ENCODE peak calls at places on chromosome 16, in seven cellular contexts. E, N, O, T, W, S and G are unnamed samples.

GRCh38 chr16:28984091-28984490 is 761 bp upstream of the LAT start:
- DNase-seq in O (no peak), S (no peak), T (no peak), N (no peak), E (no peak), W (no peak), G (no peak)

GRCh38 chr16:1723450-1724147 is 17.6 kb downstream of the MAPK8IP3 start:
- DNase-seq in E (no peak), W (no peak), N (peak; percentile 67), O (peak; percentile 43), T (peak; percentile 9), S (no peak), G (peak; percentile 77)

GRCh38 chr16:69417537-69418199 is 6.8 kb upstream of the CYB5B start:
- DNase-seq in E (no peak), W (no peak), O (no peak), T (no peak), S (no peak), N (no peak), G (no peak)

GRCh38 chr16:88750854-88751253 is 34.2 kb downstream of the PIEZO1 start:
- DNase-seq in O (no peak), S (no peak), T (no peak), W (no peak), N (no peak), E (no peak), G (no peak)

GRCh38 chr16:85936761-85937343 is 37.9 kb downstream of the IRF8 start:
- DNase-seq in O (no peak), S (no peak), E (no peak), T (no peak), W (no peak), N (no peak), G (no peak)

GRCh38 chr16:88476203-88476602 is 23.1 kb downstream of the ZFPM1 start:
- DNase-seq in S (no peak), N (no peak), E (no peak), W (no peak), T (no peak), O (no peak), G (no peak)

GRCh38 chr16:1981972-1982574 is 804 bp upstream of the NOXO1 start:
- DNase-seq in T (no peak), O (no peak), N (no peak), S (no peak), W (no peak), E (no peak), G (no peak)

GRCh38 chr16:2971134-2971984 is 2.2 kb downstream of the PAQR4 start:
- DNase-seq in O (no peak), W (no peak), N (no peak), E (no peak), T (no peak), S (no peak), G (no peak)

GRCh38 chr16:30368122-30368791 is 2.0 kb downstream of the TBC1D10B start:
- DNase-seq in O (no peak), E (no peak), S (no peak), N (no peak), T (no peak), W (no peak), G (no peak)

GRCh38 chr16:75282811-75283281 is 31.4 kb upstream of the BCAR1 start:
- DNase-seq in T (no peak), W (no peak), E (no peak), O (no peak), S (no peak), N (no peak), G (no peak)

GRCh38 chr16:51540259-51540658 is 389.2 kb upstream of the SALL1 start:
- DNase-seq in N (no peak), S (no peak), E (no peak), T (no peak), W (no peak), O (no peak), G (no peak)

GRCh38 chr16:1871974-1872635 is at the start of gene MEIOB:
- DNase-seq in T (no peak), N (no peak), W (no peak), S (no peak), O (peak; percentile 63), E (no peak), G (no peak)